ENCODE peak calls at places on chromosomes 13 and 19, in nine cellular contexts. J is cardiac septum; B is stimulated activated CD4-positive, alpha-beta T cell treated with anti-CD3 and anti-CD28 coated beads, Interleukin-15, amount 100 ng/mL, for 1 hour; Q is bronchial epithelial cell; E is transverse colon; S is Caki2; N is fibroblast of the conjunctiva; H is GM10248; R is G401. D is an unnamed sample.

GRCh38 chr13:32426191-32426980 is 1.5 kb downstream of the N4BP2L1 start:
- DNase-seq in J (no peak), B (no peak), Q (no peak), E (peak; percentile 25), S (peak; percentile 28), N (no peak), H (peak; percentile 75), R (peak; percentile 44), D (peak; percentile 64)

GRCh38 chr13:39527961-39528720 is 74.9 kb downstream of the LHFPL6 start:
- DNase-seq in J (no peak), B (no peak), Q (peak; percentile 87), E (no peak), S (peak; percentile 38), N (peak; percentile 80), H (no peak), R (peak; percentile 97), D (no peak)

GRCh38 chr13:57326532-57326931 is 159.5 kb downstream of the PRR20E start:
- DNase-seq in J (no peak), B (no peak), Q (no peak), E (no peak), S (no peak), N (no peak), H (no peak), R (no peak), D (no peak)

GRCh38 chr13:23966691-23967615 is 69.7 kb upstream of the C1QTNF9B start:
- DNase-seq in J (no peak), B (no peak), Q (no peak), E (no peak), S (no peak), N (no peak), H (peak; percentile 48), R (no peak), D (no peak)

GRCh38 chr19:56217039-56217949 is 15.2 kb downstream of the ZSCAN5C start:
- DNase-seq in J (no peak), B (no peak), Q (peak; percentile 85), E (no peak), S (no peak), N (no peak), H (peak; percentile 25), R (no peak), D (peak; percentile 42)

GRCh38 chr13:42219870-42220269 is 52.1 kb upstream of the AKAP11 start:
- DNase-seq in J (no peak), B (no peak), Q (no peak), E (no peak), S (no peak), N (no peak), H (no peak), R (peak; percentile 53), D (no peak)

GRCh38 chr13:44197791-44198770 is 175.5 kb upstream of the SERP2 start:
- DNase-seq in J (no peak), B (no peak), Q (peak; percentile 45), E (no peak), S (no peak), N (no peak), H (peak; percentile 23), R (no peak), D (no peak)

GRCh38 chr19:3642987-3643386 is 16.4 kb upstream of the CACTIN start:
- DNase-seq in J (no peak), B (no peak), Q (peak; percentile 10), E (no peak), S (no peak), N (no peak), H (no peak), R (no peak), D (no peak)

GRCh38 chr19:13121551-13122274 is 3.6 kb downstream of the NACC1 start:
- DNase-seq in J (no peak), B (no peak), Q (no peak), E (no peak), S (no peak), N (no peak), H (no peak), R (no peak), D (no peak)

GRCh38 chr13:31046711-31047279 is 114.3 kb downstream of the TEX26 start:
- DNase-seq in J (no peak), B (no peak), Q (no peak), E (peak; percentile 50), S (peak; percentile 70), N (no peak), H (no peak), R (peak; percentile 45), D (no peak)

GRCh38 chr19:16608290-16608704 is 19.7 kb downstream of the MED26 start:
- DNase-seq in J (no peak), B (no peak), Q (peak; percentile 70), E (peak; percentile 60), S (no peak), N (peak; percentile 43), H (no peak), R (peak; percentile 43), D (no peak)

GRCh38 chr19:56080669-56081401 is 40.3 kb downstream of the ZNF787 start:
- DNase-seq in J (peak; percentile 90), B (peak; percentile 34), Q (peak; percentile 40), E (peak; percentile 85), S (no peak), N (peak; percentile 60), H (peak; percentile 91), R (peak; percentile 44), D (peak; percentile 87)

GRCh38 chr13:28822801-28823200 is 2.7 kb downstream of the MTUS2 start:
- DNase-seq in J (no peak), B (no peak), Q (no peak), E (no peak), S (no peak), N (no peak), H (no peak), R (peak; percentile 64), D (no peak)

GRCh38 chr19:5137571-5138124 is 168.7 kb downstream of the KDM4B start:
- DNase-seq in J (no peak), B (no peak), Q (no peak), E (no peak), S (no peak), N (no peak), H (no peak), R (no peak), D (peak; percentile 57)

D was measured in B cell.